ENCODE peak calls at places on chromosomes 11 and 22, in four cellular contexts. K is IMR-90, Z is AG10803, J is astrocyte of the spinal cord. N is an unnamed sample.

GRCh38 chr22:17381237-17381913 is 12.1 kb downstream of the CECR2 start:
- DNase-seq in J (no peak), K (no peak), Z (no peak), N (no peak)

GRCh38 chr22:48404004-48404403 is 1423.7 kb downstream of the BRD1 start:
- DNase-seq in J (no peak), Z (peak), K (no peak), N (no peak)

GRCh38 chr11:11171854-11172253 is 181.2 kb downstream of the CSNK2A3 start:
- DNase-seq in Z (no peak), J (no peak), K (no peak), N (no peak)

GRCh38 chr11:71145988-71146824 is 106.2 kb downstream of the SHANK2 start:
- DNase-seq in Z (no peak), K (no peak), J (no peak), N (no peak)

GRCh38 chr11:2314525-2315394 is 12.9 kb downstream of the TSPAN32 start:
- DNase-seq in Z (peak), J (peak), K (peak), N (peak)

GRCh38 chr11:126857860-126858808 is 142.4 kb downstream of the KIRREL3 start:
- DNase-seq in Z (peak), K (peak), J (peak), N (peak)

GRCh38 chr22:28855355-28856094 is 27.8 kb upstream of the ZNRF3 start:
- DNase-seq in J (peak), Z (peak), K (peak), N (peak)

GRCh38 chr22:47172771-47173534 is 410.5 kb downstream of the TBC1D22A start:
- DNase-seq in J (no peak), Z (no peak), K (no peak), N (no peak)

GRCh38 chr11:64850979-64851567 is 6.6 kb upstream of the CDC42BPG start:
- DNase-seq in J (no peak), Z (no peak), K (no peak), N (no peak)

GRCh38 chr11:64583296-64584262 is 7.4 kb upstream of the SLC22A12 start:
- DNase-seq in J (no peak), Z (peak), K (no peak), N (peak)

GRCh38 chr11:78344676-78345075 is 72.9 kb downstream of the GAB2 start:
- DNase-seq in J (no peak), Z (no peak), K (no peak), N (no peak)

GRCh38 chr11:57150454-57150917 is 31.3 kb upstream of the LRRC55 start:
- DNase-seq in Z (peak), J (no peak), K (peak), N (no peak)

GRCh38 chr22:41286639-41287091 is 678 bp upstream of the RANGAP1 start:
- DNase-seq in Z (peak), K (peak), J (no peak), N (peak)

GRCh38 chr22:30240541-30241417 is 5.8 kb downstream of the LIF start:
- DNase-seq in J (no peak), Z (no peak), K (peak), N (peak)

GRCh38 chr11:128900468-128900867 is 9.3 kb downstream of the KCNJ5 start:
- DNase-seq in J (no peak), K (no peak), Z (no peak), N (no peak)

GRCh38 chr11:117459121-117459978 is 131.7 kb downstream of the CEP164 start:
- DNase-seq in Z (no peak), K (no peak), J (no peak), N (no peak)

GRCh38 chr11:117410861-117411725 is 83.4 kb downstream of the CEP164 start:
- DNase-seq in J (no peak), Z (no peak), K (no peak), N (no peak)

GRCh38 chr11:57460017-57460755 is at the start of gene RTN4RL2:
- DNase-seq in K (peak), J (peak), Z (peak), N (peak)

GRCh38 chr11:126607374-126607773 is 251.9 kb downstream of the ST3GAL4 start:
- DNase-seq in J (peak), Z (peak), K (peak), N (peak)

GRCh38 chr11:102316505-102316904 is 779 bp upstream of the BIRC3 start:
- DNase-seq in K (no peak), Z (no peak), J (no peak), N (no peak)

GRCh38 chr11:120577624-120578363 is 66.2 kb downstream of the GRIK4 start:
- DNase-seq in J (no peak), K (no peak), Z (no peak), N (no peak)

GRCh38 chr11:67262731-67263675 is 3.3 kb upstream of the GRK2 start:
- DNase-seq in Z (peak), J (peak), K (peak), N (peak)

GRCh38 chr22:37121887-37122591 is 12.5 kb upstream of the TMPRSS6 start:
- DNase-seq in Z (peak), J (peak), K (peak), N (peak)

GRCh38 chr11:65529475-65530156 is 4.7 kb downstream of the SCYL1 start:
- DNase-seq in K (no peak), J (no peak), Z (no peak), N (peak)

GRCh38 chr11:31480930-31481329 is 28.5 kb downstream of the IMMP1L start:
- DNase-seq in Z (no peak), J (no peak), K (no peak), N (no peak)

GRCh38 chr22:20551805-20552449 is 44.5 kb downstream of the MED15 start:
- DNase-seq in Z (peak), J (no peak), K (no peak), N (no peak)

GRCh38 chr22:42957544-42957943 is 57.4 kb downstream of the PACSIN2 start:
- DNase-seq in Z (no peak), J (no peak), K (no peak), N (no peak)

GRCh38 chr22:42958937-42959336 is 56.0 kb downstream of the PACSIN2 start:
- DNase-seq in K (no peak), Z (no peak), J (no peak), N (no peak)

GRCh38 chr22:42955842-42956241 is 59.1 kb downstream of the PACSIN2 start:
- DNase-seq in K (no peak), J (no peak), Z (no peak), N (no peak)

GRCh38 chr22:42959472-42960145 is 55.3 kb downstream of the PACSIN2 start:
- DNase-seq in K (peak), J (peak), Z (peak), N (peak)

DNA sequence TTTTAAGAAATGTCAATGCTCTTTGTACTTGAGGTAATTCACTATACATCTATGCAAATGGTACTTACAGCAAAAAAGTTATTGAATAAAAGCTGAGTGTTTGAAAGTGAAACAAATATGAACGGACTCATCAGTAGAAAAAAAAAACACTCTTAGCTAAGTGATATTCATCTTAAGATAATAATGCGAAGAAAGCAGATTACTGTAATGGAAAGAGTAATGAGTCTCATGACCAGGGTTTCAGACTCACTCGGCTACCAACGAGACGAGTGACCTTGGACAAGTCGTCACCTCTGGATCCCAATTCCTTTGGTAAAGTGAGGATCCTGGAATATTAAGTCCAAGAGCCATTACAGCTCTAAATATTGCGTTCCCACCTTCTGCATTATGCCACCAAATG is 57.0 kb downstream of the PACSIN2 start:
- DNase-seq in K (no peak), J (no peak), Z (no peak), N (no peak)
- H3K4me3 ChIP-seq in K (no peak), J (no peak), Z (no peak), N (no peak)

GRCh38 chr11:115185931-115186330 is 318.3 kb downstream of the CADM1 start:
- DNase-seq in Z (no peak), J (no peak), K (no peak), N (no peak)

GRCh38 chr11:115182282-115182952 is 321.8 kb downstream of the CADM1 start:
- DNase-seq in K (no peak), Z (no peak), J (no peak), N (no peak)

GRCh38 chr11:115181480-115181879 is 322.7 kb downstream of the CADM1 start:
- DNase-seq in Z (no peak), J (no peak), K (no peak), N (no peak)

GRCh38 chr11:115184901-115185300 is 319.3 kb downstream of the CADM1 start:
- DNase-seq in J (no peak), Z (no peak), K (no peak), N (no peak)

DNA sequence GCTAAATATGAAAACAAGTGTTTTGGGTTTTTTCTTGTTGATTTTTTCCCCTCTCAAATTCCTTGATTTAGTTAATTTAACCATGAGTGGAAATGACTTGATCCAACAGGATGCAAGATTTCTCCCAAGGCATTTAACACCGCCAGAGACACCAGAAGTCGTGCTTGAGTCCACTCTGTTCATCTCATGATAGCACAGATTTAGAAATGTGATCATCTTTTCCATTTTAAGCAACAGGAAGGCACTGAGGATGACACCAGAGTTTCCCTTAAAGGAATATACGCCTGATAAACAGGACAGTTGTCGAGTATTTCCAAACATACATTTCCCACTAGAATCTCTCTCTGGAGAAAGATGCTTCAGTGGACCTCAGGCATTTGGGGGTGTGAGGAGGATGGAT is 318.7 kb downstream of the CADM1 start:
- DNase-seq in Z (no peak), K (no peak), J (no peak), N (no peak)
- H3K4me3 ChIP-seq in Z (no peak), K (no peak), J (no peak), N (no peak)

DNA sequence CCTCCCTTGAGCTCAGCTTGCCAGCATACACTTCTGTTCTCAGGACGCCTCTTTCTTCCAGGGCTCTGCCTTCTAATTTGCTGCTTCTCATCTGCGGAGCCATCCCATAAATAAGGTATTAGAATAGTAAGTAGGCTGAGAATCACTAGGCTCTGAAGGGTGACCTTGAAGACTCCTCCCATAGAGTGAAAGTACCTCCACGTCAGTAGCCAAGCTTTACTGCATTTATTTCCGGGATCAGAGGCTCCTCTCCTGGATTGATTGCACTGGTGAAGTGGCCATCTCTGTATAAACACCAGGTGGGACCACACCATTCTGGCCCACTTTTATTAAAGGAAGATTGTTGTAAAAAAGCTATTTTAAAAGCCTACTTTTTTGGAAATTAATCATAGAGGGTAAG is 315.5 kb downstream of the FAT3 start:
- DNase-seq in J (no peak), Z (no peak), K (no peak), N (no peak)
- H3K4me3 ChIP-seq in J (no peak), Z (no peak), K (no peak), N (no peak)

DNA sequence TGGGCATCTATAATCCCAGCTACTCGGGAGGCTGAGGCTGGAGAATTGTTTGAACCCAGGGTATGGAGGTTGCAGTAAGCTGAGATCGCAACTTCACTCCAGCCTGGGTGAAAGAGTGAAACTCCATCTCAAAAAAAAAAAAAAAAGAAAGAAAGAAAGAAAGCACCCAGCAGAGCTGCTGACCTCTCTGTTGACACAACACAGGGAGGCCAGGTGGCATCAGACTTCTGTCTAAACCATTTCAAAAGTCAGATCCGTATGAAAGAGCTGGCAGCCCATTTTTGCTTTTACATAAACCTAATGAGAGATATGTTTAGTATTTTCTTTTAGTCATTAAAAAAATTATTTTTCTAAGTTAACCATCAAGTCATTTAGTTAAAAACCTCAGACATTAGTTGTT is 64.4 kb upstream of the RRM1 start:
- DNase-seq in J (no peak), K (no peak), Z (no peak), N (no peak)
- H3K4me3 ChIP-seq in J (no peak), K (no peak), Z (no peak), N (no peak)

GRCh38 chr11:118609380-118610219 is 2.2 kb downstream of the PHLDB1 start:
- DNase-seq in K (peak), J (peak), Z (peak), N (no peak)

GRCh38 chr11:118610773-118611432 is 3.5 kb downstream of the PHLDB1 start:
- DNase-seq in K (peak), J (peak), Z (peak), N (peak)

GRCh38 chr11:118612378-118612777 is 5.0 kb downstream of the PHLDB1 start:
- DNase-seq in K (peak), J (no peak), Z (no peak), N (no peak)

GRCh38 chr11:118608268-118609214 is 1.1 kb downstream of the PHLDB1 start:
- DNase-seq in Z (peak), K (peak), J (peak), N (peak)

DNA sequence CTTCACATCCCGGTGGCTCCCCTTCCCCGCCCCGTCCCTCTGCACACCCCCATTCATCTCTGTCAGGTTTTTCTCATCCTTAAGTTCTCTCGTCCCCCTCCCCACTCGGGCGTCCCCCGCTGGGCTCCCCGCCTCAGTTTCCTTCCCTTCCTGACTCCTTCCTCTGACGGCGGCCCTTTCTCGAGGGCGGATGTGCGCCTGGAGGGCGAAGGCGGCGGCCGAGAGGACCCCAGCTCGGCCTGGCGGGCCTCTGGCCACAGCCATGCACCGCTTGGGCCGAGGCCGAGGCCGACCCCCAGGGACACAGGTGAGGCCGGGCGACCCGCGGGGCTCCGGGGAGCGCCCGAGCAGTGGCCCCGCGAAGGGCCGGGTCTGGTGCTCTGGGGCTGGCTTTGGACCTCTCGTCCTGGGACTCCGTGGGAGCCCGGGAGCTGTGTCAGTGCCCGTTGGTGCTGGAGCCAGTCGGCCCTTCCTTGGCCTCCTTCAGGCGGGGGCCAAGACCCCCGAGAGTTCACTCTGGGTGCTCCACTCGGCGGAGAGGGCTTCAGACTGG is 2.9 kb downstream of the PHLDB1 start:
- DNase-seq in Z (no peak), J (no peak), K (no peak), N (no peak)
- H3K4me3 ChIP-seq in Z (peak), J (peak), K (peak), N (peak)

GRCh38 chr11:69986421-69987229 is 91.5 kb upstream of the ANO1 start:
- DNase-seq in K (no peak), Z (no peak), J (no peak), N (no peak)
- H3K4me3 ChIP-seq in K (peak), Z (no peak), J (no peak), N (no peak)

GRCh38 chr11:35525501-35526175 is at the start of gene PAMR1:
- DNase-seq in Z (peak), K (peak), J (peak), N (peak)
- H3K4me3 ChIP-seq in Z (peak), K (peak), J (peak), N (peak)

DNA sequence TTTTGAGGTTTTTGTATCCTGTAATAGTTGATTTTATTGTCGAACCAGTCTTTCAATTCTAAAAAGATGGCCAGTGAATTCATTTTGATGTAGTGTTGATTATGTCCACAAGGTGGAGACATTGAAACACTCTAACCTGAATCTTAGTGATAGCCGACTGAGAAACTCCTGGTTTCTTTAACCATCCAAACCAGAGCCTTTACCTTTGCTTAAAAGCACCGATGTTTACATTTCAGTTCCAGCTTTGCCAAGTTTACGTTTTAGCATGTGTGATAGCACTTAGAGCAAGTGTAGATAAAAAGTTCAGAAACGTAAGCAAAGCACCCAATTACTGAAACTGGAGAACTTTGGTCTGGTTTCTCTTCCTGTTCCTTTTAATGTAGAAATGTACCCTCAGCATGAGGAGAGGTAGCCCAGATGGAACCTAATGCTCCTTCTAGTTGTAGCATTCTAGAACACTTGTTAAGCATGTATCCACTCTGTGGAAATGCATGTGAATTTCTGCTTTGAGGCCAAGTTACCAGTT is 208.7 kb downstream of the DBX1 start:
- DNase-seq in K (peak), Z (peak), J (peak), N (peak)
- H3K4me3 ChIP-seq in K (no peak), Z (no peak), J (no peak), N (no peak)

GRCh38 chr22:31637938-31638618 is 23.9 kb downstream of the PISD start:
- DNase-seq in Z (no peak), J (no peak), K (no peak), N (peak)

GRCh38 chr22:31635638-31636306 is 26.2 kb downstream of the PISD start:
- DNase-seq in K (no peak), J (no peak), Z (no peak), N (no peak)

GRCh38 chr22:31639640-31640039 is 22.4 kb downstream of the PISD start:
- DNase-seq in Z (no peak), K (no peak), J (no peak), N (no peak)

GRCh38 chr22:31637375-31637937 is 24.6 kb downstream of the PISD start:
- DNase-seq in J (no peak), K (no peak), Z (no peak), N (peak)
- H3K4me3 ChIP-seq in J (no peak), K (no peak), Z (no peak), N (no peak)